ENCODE peak calls at places on chromosome 3, in four cellular contexts. C is nucleus accumbens, R is D341Med, O is pancreas. H is an unnamed sample.

GRCh38 chr3:103067963-103068362 is 633.1 kb downstream of the ZPLD1 start:
- DNase-seq in C (no peak), R (no peak), O (no peak), H (no peak)

GRCh38 chr3:169627073-169627472 is 36.4 kb downstream of the MECOM start:
- DNase-seq in C (no peak), R (no peak), O (no peak), H (no peak)

GRCh38 chr3:149417727-149418126 is 40.3 kb upstream of the TM4SF1 start:
- DNase-seq in C (no peak), R (no peak), O (no peak), H (no peak)

GRCh38 chr3:185824467-185825378 is at the start of gene IGF2BP2:
- DNase-seq in C (peak; percentile 29), R (peak; percentile 79), O (peak; percentile 67), H (no peak)

GRCh38 chr3:76570436-76571057 is 469.4 kb upstream of the ROBO2 start:
- DNase-seq in C (no peak), R (peak; percentile 14), O (no peak), H (no peak)

GRCh38 chr3:13051066-13051465 is 22.2 kb downstream of the IQSEC1 start:
- DNase-seq in C (no peak), R (no peak), O (no peak), H (no peak)

GRCh38 chr3:156787926-156788663 is 38.1 kb upstream of the LEKR1 start:
- DNase-seq in C (no peak), R (no peak), O (no peak), H (no peak)

GRCh38 chr3:14583543-14584091 is 43.5 kb upstream of the GRIP2 start:
- DNase-seq in C (no peak), R (no peak), O (no peak), H (no peak)

GRCh38 chr3:79361748-79362378 is 405.9 kb downstream of the ROBO1 start:
- DNase-seq in C (no peak), R (peak; percentile 29), O (no peak), H (no peak)

GRCh38 chr3:41267975-41268640 is 68.8 kb downstream of the CTNNB1 start:
- DNase-seq in C (no peak), R (no peak), O (no peak), H (no peak)

GRCh38 chr3:58577269-58577821 is at the start of gene FAM107A:
- DNase-seq in C (peak; percentile 37), R (no peak), O (peak; percentile 44), H (no peak)

GRCh38 chr3:56758539-56758981 is 43.2 kb downstream of the ARHGEF3 start:
- DNase-seq in C (no peak), R (no peak), O (peak; percentile 50), H (no peak)

GRCh38 chr3:64533565-64534317 is 154.1 kb downstream of the ADAMTS9 start:
- DNase-seq in C (peak; percentile 77), R (peak; percentile 89), O (peak; percentile 86), H (peak; percentile 82)

GRCh38 chr3:174397848-174398247 is 461.3 kb upstream of the NAALADL2 start:
- DNase-seq in C (no peak), R (no peak), O (no peak), H (no peak)

GRCh38 chr3:55664387-55664786 is 177.3 kb upstream of the WNT5A start:
- DNase-seq in C (no peak), R (no peak), O (no peak), H (no peak)

GRCh38 chr3:178275793-178276192 is 260.4 kb upstream of the KCNMB2 start:
- DNase-seq in C (no peak), R (no peak), O (no peak), H (no peak)

GRCh38 chr3:66253790-66254620 is 33.2 kb downstream of the SLC25A26 start:
- DNase-seq in C (no peak), R (no peak), O (no peak), H (no peak)

GRCh38 chr3:72275296-72275820 is 490.4 kb upstream of the PROK2 start:
- DNase-seq in C (no peak), R (no peak), O (no peak), H (no peak)

GRCh38 chr3:194014756-194015155 is 121.2 kb upstream of the HES1 start:
- DNase-seq in C (no peak), R (no peak), O (no peak), H (no peak)

GRCh38 chr3:158313344-158313927 is 203.5 kb downstream of the RSRC1 start:
- DNase-seq in C (no peak), R (peak; percentile 35), O (no peak), H (no peak)

GRCh38 chr3:134892317-134892716 is 97.3 kb downstream of the EPHB1 start:
- DNase-seq in C (no peak), R (no peak), O (no peak), H (no peak)

GRCh38 chr3:33526787-33527186 is 86.6 kb upstream of the UBP1 start:
- DNase-seq in C (no peak), R (no peak), O (no peak), H (no peak)

GRCh38 chr3:183494341-183494740 is 61.2 kb downstream of the KLHL6 start:
- DNase-seq in C (no peak), R (no peak), O (no peak), H (no peak)

GRCh38 chr3:168977696-168978374 is 685.7 kb downstream of the MECOM start:
- DNase-seq in C (no peak), R (no peak), O (no peak), H (no peak)

GRCh38 chr3:108388136-108389132 is 92.1 kb downstream of the HHLA2 start:
- DNase-seq in C (no peak), R (no peak), O (no peak), H (peak; percentile 16)

GRCh38 chr3:72782521-72782920 is 65.7 kb downstream of the SHQ1 start:
- DNase-seq in C (no peak), R (no peak), O (no peak), H (no peak)

GRCh38 chr3:76866729-76867461 is 173.0 kb upstream of the ROBO2 start:
- DNase-seq in C (no peak), R (no peak), O (no peak), H (no peak)

GRCh38 chr3:30073040-30073439 is 533.4 kb upstream of the TGFBR2 start:
- DNase-seq in C (no peak), R (no peak), O (no peak), H (no peak)

GRCh38 chr3:46491089-46492070 is 6.4 kb upstream of the RTP3 start:
- DNase-seq in C (no peak), R (no peak), O (peak; percentile 68), H (no peak)

GRCh38 chr3:124315215-124316033 is 323.5 kb upstream of the ROPN1 start:
- DNase-seq in C (peak; percentile 39), R (no peak), O (no peak), H (no peak)

GRCh38 chr3:158100681-158101080 is 5.5 kb downstream of the SHOX2 start:
- DNase-seq in C (no peak), R (no peak), O (no peak), H (no peak)

GRCh38 chr3:120982608-120983320 is 74.8 kb downstream of the STXBP5L start:
- DNase-seq in C (no peak), R (no peak), O (no peak), H (no peak)

GRCh38 chr3:20054549-20054987 is 14.3 kb downstream of the KAT2B start:
- DNase-seq in C (peak; percentile 43), R (no peak), O (peak; percentile 80), H (no peak)

GRCh38 chr3:172577962-172578560 is 54.8 kb upstream of the TNFSF10 start:
- DNase-seq in C (no peak), R (no peak), O (no peak), H (no peak)

GRCh38 chr3:32296251-32297204 is 58.0 kb downstream of the CMTM8 start:
- DNase-seq in C (peak; percentile 2), R (peak; percentile 86), O (peak; percentile 62), H (peak; percentile 22)

GRCh38 chr3:10964537-10965167 is 27.9 kb upstream of the SLC6A1 start:
- DNase-seq in C (no peak), R (no peak), O (no peak), H (no peak)

GRCh38 chr3:43906847-43907507 is 216.2 kb downstream of the ABHD5 start:
- DNase-seq in C (no peak), R (no peak), O (no peak), H (no peak)

GRCh38 chr3:66138336-66139234 is 82.2 kb upstream of the SLC25A26 start:
- DNase-seq in C (peak; percentile 9), R (peak; percentile 81), O (peak; percentile 63), H (peak; percentile 1)